ENCODE peak calls at places on chromosomes 16 and 17, in four cellular contexts. S, Y, U and W are unnamed samples. For H3K4me1, the result is how much of the 10 kb centered on the place peaks cover.

GRCh38 chr17:8965394-8966168 is at the start of gene PIK3R5:
- DNase-seq in S (peak), Y (peak), U (no peak), W (peak)

GRCh38 chr17:34311291-34311690 is 7.9 kb upstream of the CCL8 start:
- DNase-seq in S (no peak), Y (no peak), U (no peak), W (no peak)

GRCh38 chr17:5115673-5116651 is at the start of gene USP6:
- DNase-seq in S (no peak), U (no peak), Y (no peak), W (peak)

GRCh38 chr16:89475144-89475543 is 15.2 kb downstream of the ANKRD11 start:
- DNase-seq in S (no peak), Y (no peak), U (no peak), W (no peak)

GRCh38 chr17:66272699-66273390 is 29.6 kb upstream of the PRKCA start:
- DNase-seq in S (no peak), U (peak), Y (no peak), W (no peak)

GRCh38 chr17:40110026-40110425 is 9.6 kb upstream of the NR1D1 start:
- DNase-seq in S (no peak), Y (no peak), U (no peak), W (peak)

GRCh38 chr17:3988297-3989120 is 24.3 kb upstream of the ATP2A3 start:
- DNase-seq in S (no peak), Y (no peak), U (no peak), W (no peak)

GRCh38 chr17:66949501-66949900 is 15.0 kb upstream of the CACNG4 start:
- DNase-seq in Y (no peak), U (peak), S (no peak), W (no peak)

GRCh38 chr16:1102921-1103648 is 7.0 kb upstream of the C1QTNF8 start:
- DNase-seq in S (peak), U (peak), Y (peak), W (peak)

GRCh38 chr16:9235837-9236236 is 144.4 kb downstream of the HAPSTR1 start:
- DNase-seq in S (no peak), U (no peak), Y (no peak), W (no peak)

GRCh38 chr17:2602597-2603017 is 9.2 kb downstream of the PAFAH1B1 start:
- DNase-seq in U (no peak), Y (no peak), S (no peak), W (peak)

GRCh38 chr17:8160741-8161221 is 2.0 kb downstream of the VAMP2 start:
- DNase-seq in Y (no peak), U (no peak), S (no peak), W (peak)

GRCh38 chr17:39927928-39928867 is 666 bp downstream of the LRRC3C start:
- DNase-seq in U (no peak), Y (no peak), S (no peak), W (peak)

GRCh38 chr16:54193656-54194007 is 93.0 kb downstream of the IRX3 start:
- DNase-seq in Y (peak), U (peak), S (no peak), W (peak)

GRCh38 chr17:62737513-62737912 is 70.6 kb downstream of the MARCHF10 start:
- DNase-seq in Y (no peak), U (no peak), S (no peak), W (peak)

GRCh38 chr17:40373999-40374398 is 9.5 kb upstream of the GJD3 start:
- DNase-seq in S (no peak), Y (no peak), U (no peak), W (no peak)

GRCh38 chr16:21565816-21566669 is 33.3 kb upstream of the METTL9 start:
- DNase-seq in U (no peak), S (no peak), Y (no peak), W (no peak)

GRCh38 chr17:40326014-40326831 is 17.2 kb downstream of the RARA start:
- DNase-seq in S (peak), Y (no peak), U (no peak), W (no peak)

GRCh38 chr17:74528491-74529199 is 2.6 kb downstream of the CD300LB start:
- DNase-seq in S (no peak), U (no peak), Y (no peak), W (peak)

GRCh38 chr16:57825298-57826039 is 23.2 kb upstream of the KIFC3 start:
- DNase-seq in Y (no peak), S (no peak), U (no peak), W (no peak)

GRCh38 chr17:76382803-76383644 is 1.4 kb upstream of the SPHK1 start:
- DNase-seq in S (peak), U (peak), Y (peak), W (peak)

GRCh38 chr17:49327835-49328784 is 33.9 kb downstream of the ZNF652 start:
- DNase-seq in S (no peak), Y (no peak), U (no peak), W (no peak)

GRCh38 chr17:1562178-1562643 is 381 bp downstream of the PITPNA start:
- DNase-seq in U (no peak), S (no peak), Y (no peak), W (peak)

DNA sequence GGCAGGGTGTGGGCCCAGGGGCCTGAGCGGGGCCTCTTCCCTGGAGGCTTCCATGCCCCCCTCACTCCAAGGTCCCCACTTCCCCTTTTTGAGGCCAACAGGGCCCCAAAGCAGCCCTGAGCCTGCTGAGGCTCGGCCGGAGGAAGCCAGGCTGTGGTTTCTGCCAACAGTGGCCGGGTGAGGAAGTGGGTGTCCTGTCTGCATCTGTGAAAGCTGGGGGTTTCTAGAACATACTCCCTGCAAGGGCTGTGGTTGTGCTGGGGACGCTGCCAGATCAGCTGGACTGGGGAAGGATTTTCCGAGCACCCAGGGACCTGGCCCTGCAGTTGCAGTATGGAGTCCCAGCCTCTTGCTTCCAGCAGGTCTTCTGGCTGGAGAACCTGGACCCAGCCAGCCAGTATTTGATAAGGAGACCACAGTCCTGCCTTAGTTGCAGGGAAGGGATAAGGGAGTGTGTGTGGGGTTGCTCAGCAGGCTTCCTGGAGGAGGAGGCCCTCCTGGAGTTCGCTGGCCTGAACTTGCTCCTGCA is 15.7 kb downstream of the ADCY7 start:
- DNase-seq in Y (peak), U (no peak), S (peak), W (no peak)
- H3K4me1 ChIP-seq in Y (half or more), U (under half), S (half or more), W (under half)

GRCh38 chr17:78788451-78788850 is 6.4 kb upstream of the CYTH1 start:
- DNase-seq in S (no peak), U (no peak), Y (no peak), W (no peak)
- H3K4me1 ChIP-seq in S (under half), U (under half), Y (under half), W (under half)

DNA sequence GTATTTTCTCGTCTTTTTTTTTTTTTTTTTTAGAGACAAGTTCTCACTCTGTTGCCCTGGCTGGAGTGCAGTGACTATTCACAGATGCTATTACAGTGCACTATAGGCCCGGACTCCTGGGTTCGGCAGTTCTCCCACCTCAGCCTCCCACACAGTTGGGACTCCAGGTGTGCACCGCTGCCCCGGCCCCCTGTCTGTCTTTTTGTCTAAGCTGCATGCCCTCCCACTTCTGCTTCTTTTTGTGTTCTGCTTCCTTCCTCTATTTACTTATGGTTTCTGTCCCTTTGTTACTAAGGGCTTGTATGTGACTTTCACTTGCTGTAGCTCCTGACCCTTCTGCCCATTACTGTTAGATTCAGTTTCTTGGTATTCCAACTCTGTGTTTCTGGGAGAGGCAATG is 20.5 kb downstream of the SLC7A6 start:
- DNase-seq in U (no peak), S (no peak), Y (no peak), W (no peak)
- H3K4me1 ChIP-seq in U (under half), S (half or more), Y (half or more), W (under half)

GRCh38 chr16:4499196-4499555 is 23.0 kb downstream of the HMOX2 start:
- DNase-seq in Y (no peak), S (no peak), U (no peak), W (no peak)

GRCh38 chr16:4500283-4500682 is 24.1 kb downstream of the HMOX2 start:
- DNase-seq in Y (no peak), U (no peak), S (no peak), W (no peak)

GRCh38 chr16:4498546-4499195 is 22.5 kb downstream of the HMOX2 start:
- DNase-seq in U (no peak), Y (no peak), S (no peak), W (no peak)

GRCh38 chr16:4505356-4506153 is 29.4 kb downstream of the HMOX2 start:
- DNase-seq in U (no peak), S (peak), Y (peak), W (no peak)

GRCh38 chr16:4501071-4501478 is 24.9 kb downstream of the HMOX2 start:
- DNase-seq in S (no peak), Y (no peak), U (no peak), W (no peak)
- H3K4me1 ChIP-seq in S (half or more), Y (under half), U (under half), W (under half)

DNA sequence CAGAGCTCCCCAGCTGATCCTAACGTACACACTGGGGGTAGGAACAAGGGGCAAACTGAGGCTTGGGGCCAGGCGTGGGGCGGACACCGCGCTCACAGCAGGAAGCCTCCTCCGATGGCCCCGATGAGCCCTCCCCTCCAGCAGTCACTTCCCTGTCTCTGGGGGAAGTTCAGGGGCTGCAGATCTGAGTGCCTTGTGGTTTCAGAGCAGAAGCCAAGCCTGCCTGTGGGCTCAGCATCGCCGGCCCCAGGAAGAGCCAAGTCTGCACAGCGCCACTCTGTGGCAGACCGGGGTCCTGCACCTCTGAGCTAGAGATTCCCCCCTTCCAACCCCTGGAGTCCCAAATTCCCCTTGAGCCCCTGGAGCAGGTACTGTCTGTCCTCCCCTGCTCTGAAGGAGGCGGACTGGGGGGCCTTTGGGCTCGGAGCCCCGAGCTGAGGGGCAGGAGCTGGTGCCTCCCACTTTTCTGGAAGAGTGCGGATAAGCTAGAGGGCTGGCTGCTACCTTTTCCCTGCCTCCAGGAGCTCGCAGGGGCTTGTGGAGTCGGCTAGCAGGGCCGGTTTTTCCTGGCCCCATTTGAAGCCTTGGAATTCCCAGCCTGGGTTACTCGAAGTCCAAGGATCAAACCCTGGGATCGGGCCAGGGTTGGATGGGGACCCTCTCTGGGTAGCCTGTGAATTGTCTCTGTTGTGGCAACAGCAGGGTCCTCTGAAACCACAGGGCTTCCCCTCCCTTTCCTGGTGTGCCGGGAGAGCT is 2.9 kb downstream of the GSE1 start:
- DNase-seq in Y (peak), S (peak), U (peak), W (peak)
- H3K4me1 ChIP-seq in Y (under half), S (half or more), U (half or more), W (under half)

GRCh38 chr17:28055546-28056275 is 13.2 kb downstream of the NLK start:
- DNase-seq in Y (no peak), S (no peak), U (no peak), W (no peak)
- H3K4me1 ChIP-seq in Y (under half), S (under half), U (under half), W (under half)